ENCODE peak calls at places on chromosomes 16 and 17, in five cellular contexts. B is iris pigment epithelial cell, S is cardiac muscle cell, Y is left ventricle myocardium inferior, C is NCI-H2227 treated with DMSO at 0.1 percent for 48 hours. L is an unnamed sample.

GRCh38 chr17:69198238-69198637 is 30.4 kb downstream of the ABCA10 start:
- DNase-seq in B (no peak), S (peak), Y (no peak), C (no peak), L (no peak)

GRCh38 chr16:84836234-84836647 is 16.5 kb downstream of the CRISPLD2 start:
- DNase-seq in B (peak), S (peak), Y (peak), C (no peak), L (peak)

GRCh38 chr16:12027091-12027490 is 50.6 kb downstream of the SNX29 start:
- DNase-seq in B (no peak), S (no peak), Y (no peak), C (no peak), L (peak)

GRCh38 chr16:23863511-23864422 is 28.0 kb downstream of the PRKCB start:
- DNase-seq in B (no peak), S (no peak), Y (no peak), C (no peak), L (no peak)

GRCh38 chr17:31378638-31379037 is 12.8 kb upstream of the RAB11FIP4 start:
- DNase-seq in B (no peak), S (no peak), Y (no peak), C (no peak), L (peak)

GRCh38 chr16:29809850-29810698 is 1.9 kb upstream of the PRRT2 start:
- DNase-seq in B (no peak), S (no peak), Y (no peak), C (no peak), L (no peak)

GRCh38 chr16:83862661-83863060 is 36.3 kb upstream of the MLYCD start:
- DNase-seq in B (no peak), S (no peak), Y (no peak), C (no peak), L (no peak)

GRCh38 chr17:76642994-76643393 is 563 bp downstream of the ST6GALNAC1 start:
- DNase-seq in B (no peak), S (no peak), Y (no peak), C (no peak), L (no peak)

GRCh38 chr16:53504161-53504663 is 1.2 kb upstream of the AKTIP start:
- DNase-seq in B (peak), S (peak), Y (peak), C (no peak), L (peak)